ENCODE peak calls at places on chromosomes 2 and 18, in five cellular contexts. J is tibial artery; M is activated naive CD4-positive, alpha-beta T cell treated with anti-CD3 and anti-CD28 coated beads, Interleukin-2, amount 10 ng/mL, durations not matched to agents 7 days and 5 days; Z is C1 segment of cervical spinal cord; H is hippocampal formation. L is an unnamed sample.

GRCh38 chr2:237190958-237191692 is 105.4 kb downstream of the COPS8 start:
- DNase-seq in J (peak), M (no peak), Z (no peak), H (no peak), L (no peak)

GRCh38 chr2:169091761-169092523 is 22.6 kb downstream of the DHRS9 start:
- DNase-seq in J (no peak), M (no peak), Z (no peak), H (no peak), L (no peak)

GRCh38 chr2:58033530-58033929 is 13.1 kb upstream of the VRK2 start:
- DNase-seq in J (no peak), M (no peak), Z (no peak), H (no peak), L (no peak)

GRCh38 chr2:140891614-140892212 is 1239.1 kb downstream of the LRP1B start:
- DNase-seq in J (no peak), M (no peak), Z (no peak), H (no peak), L (no peak)

GRCh38 chr2:240140511-240140910 is at the start of gene OTOS:
- DNase-seq in J (no peak), M (peak), Z (no peak), H (no peak), L (no peak)

GRCh38 chr2:109555346-109555900 is 58.3 kb downstream of the SEPTIN10 start:
- DNase-seq in J (no peak), M (no peak), Z (no peak), H (no peak), L (no peak)

GRCh38 chr18:67519582-67519981 is 3.1 kb upstream of the DSEL start:
- DNase-seq in J (no peak), M (no peak), Z (no peak), H (no peak), L (no peak)

GRCh38 chr2:170771049-170771937 is 1.1 kb downstream of the ERICH2 start:
- DNase-seq in J (no peak), M (peak), Z (no peak), H (peak), L (no peak)

GRCh38 chr2:230877737-230878598 is 13.2 kb downstream of the ITM2C start:
- DNase-seq in J (peak), M (peak), Z (no peak), H (no peak), L (no peak)

GRCh38 chr2:241489733-241490443 is 18.5 kb downstream of the STK25 start:
- DNase-seq in J (no peak), M (no peak), Z (no peak), H (no peak), L (no peak)

GRCh38 chr2:205937193-205937592 is 148.8 kb downstream of the INO80D start:
- DNase-seq in J (no peak), M (no peak), Z (no peak), H (no peak), L (no peak)

GRCh38 chr18:77993188-77993981 is 743.7 kb downstream of the GALR1 start:
- DNase-seq in J (no peak), M (no peak), Z (no peak), H (no peak), L (no peak)

L was measured in HS-27A.